ENCODE peak calls at places on chromosomes 7 and 10, in four cellular contexts. D is SK-N-SH, A is HCT116, J is A549. W is an unnamed sample.

GRCh38 chr10:97539523-97540200 is 32.9 kb upstream of the ANKRD2 start:
- DNase-seq in D (no peak), A (no peak), J (no peak), W (no peak)

GRCh38 chr10:69655124-69655867 is 25.2 kb downstream of the FAM241B start:
- DNase-seq in D (peak; percentile 49), A (no peak), J (no peak), W (no peak)

GRCh38 chr10:43871004-43871439 is 222.3 kb upstream of the ZNF32 start:
- DNase-seq in D (no peak), A (no peak), J (no peak), W (no peak)

GRCh38 chr10:86337121-86337601 is 29.4 kb downstream of the GRID1 start:
- DNase-seq in D (no peak), A (no peak), J (no peak), W (no peak)

GRCh38 chr10:100403734-100404133 is 56.7 kb downstream of the SCD start:
- DNase-seq in D (no peak), A (no peak), J (no peak), W (no peak)

GRCh38 chr7:42082144-42082543 is 154.9 kb downstream of the GLI3 start:
- DNase-seq in D (no peak), A (no peak), J (no peak), W (no peak)

GRCh38 chr7:101258243-101258731 is 13.4 kb upstream of the FIS1 start:
- DNase-seq in D (no peak), A (no peak), J (no peak), W (no peak)

GRCh38 chr7:117152213-117153007 is 170.4 kb downstream of the WNT2 start:
- DNase-seq in D (no peak), A (no peak), J (no peak), W (no peak)

GRCh38 chr10:74163313-74164068 is 12.5 kb downstream of the ADK start:
- DNase-seq in D (no peak), A (no peak), J (no peak), W (no peak)

GRCh38 chr7:23759556-23760391 is 49.8 kb downstream of the STK31 start:
- DNase-seq in D (no peak), A (peak; percentile 51), J (no peak), W (peak; percentile 66)

DNA sequence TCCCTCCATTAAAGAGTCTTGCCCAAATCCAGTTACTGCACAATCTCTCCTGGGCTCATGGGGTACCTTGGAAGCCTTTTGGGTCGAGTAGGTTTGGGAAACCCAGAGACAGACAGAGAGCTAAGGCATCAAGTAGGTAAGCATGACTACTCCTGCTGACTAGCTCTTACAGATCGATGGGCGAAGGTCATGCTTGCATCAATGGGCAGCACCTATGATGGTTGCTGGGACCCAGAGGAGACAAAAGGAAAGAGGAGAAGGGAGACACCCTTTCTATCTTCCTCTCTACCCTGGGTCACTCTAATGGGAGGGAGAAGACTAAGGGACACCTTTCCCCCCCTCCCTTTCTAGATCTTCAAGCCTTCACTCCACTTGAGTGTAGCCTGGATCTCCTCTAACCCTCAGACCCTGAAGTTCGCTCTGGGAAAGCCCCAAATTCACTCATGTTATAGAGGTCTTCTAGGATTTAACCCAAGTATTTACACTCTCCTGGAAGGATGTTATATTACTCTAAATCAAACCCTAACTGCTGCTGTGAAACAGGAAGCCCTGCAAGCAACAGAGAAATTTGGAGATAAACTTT is 31.6 kb upstream of the ZNF746 start:
- DNase-seq in D (no peak), A (peak; percentile 36), J (no peak), W (no peak)
- H3K9me3 ChIP-seq in D (peaks cover 22% of the 10 kb centered on the region), A (peaks cover 28% of the 10 kb centered on the region), J (peaks cover 34% of the 10 kb centered on the region), W (peaks cover 48% of the 10 kb centered on the region)

GRCh38 chr7:5631185-5631584 is 150.3 kb downstream of the RNF216 start:
- DNase-seq in D (no peak), A (no peak), J (no peak), W (no peak)

GRCh38 chr7:5629941-5630340 is 151.5 kb downstream of the RNF216 start:
- DNase-seq in D (peak; percentile 16), A (peak; percentile 7), J (no peak), W (no peak)

GRCh38 chr7:5631752-5632151 is 149.7 kb downstream of the RNF216 start:
- DNase-seq in D (no peak), A (no peak), J (no peak), W (no peak)

GRCh38 chr7:5627745-5628547 is 153.5 kb downstream of the RNF216 start:
- DNase-seq in D (peak; percentile 76), A (no peak), J (no peak), W (no peak)

GRCh38 chr7:5630670-5631069 is 150.8 kb downstream of the RNF216 start:
- DNase-seq in D (no peak), A (no peak), J (no peak), W (no peak)
- TF ChIP-seq REST in D (no peak), A (no peak), J (no peak), W (no peak)

DNA sequence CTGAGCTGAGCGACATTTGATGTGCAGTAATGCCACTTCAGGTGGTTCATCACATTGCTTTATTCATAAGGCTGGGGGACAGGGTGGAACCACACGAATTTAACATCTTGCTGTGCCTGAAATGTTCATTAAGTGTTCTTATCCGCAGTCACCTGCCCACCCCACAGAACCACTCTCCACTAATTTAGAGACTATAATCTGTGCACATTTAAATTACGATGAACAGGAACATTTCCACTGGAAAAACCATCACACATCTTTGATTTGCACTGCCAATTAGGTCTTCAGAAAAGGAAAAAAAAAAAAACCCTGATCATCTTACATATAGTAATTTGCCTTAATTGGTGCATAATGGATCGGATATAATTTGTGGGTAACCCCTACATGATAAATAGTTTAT is 2.3 kb downstream of the CDCA7L start:
- DNase-seq in D (no peak), A (no peak), J (no peak), W (no peak)
- H3K9me3 ChIP-seq in D (no peaks in the 10 kb centered on the region), A (no peaks in the 10 kb centered on the region), J (no peaks in the 10 kb centered on the region), W (no peaks in the 10 kb centered on the region)

DNA sequence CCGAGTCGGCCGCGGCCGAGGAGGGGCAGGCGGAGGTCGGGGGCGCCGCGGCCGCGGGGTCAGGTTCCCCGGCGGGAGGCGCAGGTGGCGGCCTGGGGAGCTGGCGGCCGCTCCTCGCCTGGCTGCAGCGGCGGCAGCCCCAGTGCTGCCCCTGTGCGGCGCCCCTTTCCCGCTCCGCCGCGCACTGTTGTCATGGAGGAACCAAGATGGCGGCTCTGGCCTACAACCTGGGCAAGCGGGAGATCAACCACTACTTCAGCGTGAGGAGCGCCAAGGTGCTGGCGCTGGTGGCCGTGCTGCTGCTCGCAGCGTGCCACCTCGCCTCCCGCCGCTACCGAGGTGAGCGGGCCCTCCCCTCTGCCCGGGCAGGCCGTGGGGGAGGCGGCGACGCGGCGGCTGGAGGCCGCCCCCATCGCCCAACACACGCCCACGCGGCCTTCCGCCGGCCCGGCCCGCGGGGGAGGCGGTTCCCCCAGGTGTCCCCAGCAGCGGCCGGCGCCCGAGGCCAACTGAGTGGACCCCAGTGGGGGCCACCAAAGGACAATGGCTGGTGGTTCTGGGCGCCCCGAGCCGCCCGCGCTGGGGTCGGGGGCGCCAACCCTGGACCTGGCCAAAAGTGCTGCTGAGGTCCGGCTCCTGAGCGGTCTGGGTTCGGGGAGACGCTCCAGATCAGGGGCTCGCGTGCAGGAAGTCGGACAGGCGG is 421 bp downstream of the CASD1 start:
- DNase-seq in D (peak; percentile 96), A (no peak), J (peak; percentile 74), W (no peak)
- TF ChIP-seq REST in D (no peak), A (no peak), J (no peak), W (no peak)

DNA sequence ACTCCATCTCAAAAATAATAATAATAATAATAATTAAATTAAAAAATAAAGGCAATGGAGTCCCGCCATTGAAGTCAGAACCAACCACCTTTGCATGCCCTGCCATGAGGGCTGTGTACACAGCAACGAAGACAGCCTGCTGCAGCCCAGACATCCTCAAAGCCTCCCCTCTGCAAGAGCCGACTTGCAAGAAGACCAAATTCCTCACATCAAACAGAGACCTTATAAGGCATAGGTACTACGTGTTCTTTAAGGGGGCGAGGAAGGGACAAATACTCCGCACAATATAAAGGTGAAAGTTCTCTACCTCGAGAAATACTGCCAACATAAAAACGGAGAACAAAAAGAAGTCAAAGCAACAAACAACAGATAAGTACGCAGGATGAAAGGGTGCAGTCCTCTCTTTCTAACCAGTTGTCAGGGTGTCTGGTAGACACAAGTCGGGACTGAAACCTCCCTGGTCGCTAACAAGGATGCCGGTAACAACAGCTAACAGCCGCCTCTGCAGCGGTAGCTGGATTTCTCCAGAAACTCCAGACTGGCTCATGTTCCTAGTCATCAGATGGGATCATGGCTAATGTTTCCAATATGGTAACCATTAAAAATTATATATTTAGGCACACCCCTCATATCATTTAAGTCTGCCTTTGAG is 23.6 kb downstream of the FGFR2 start:
- DNase-seq in D (no peak), A (no peak), J (no peak), W (no peak)
- H3K9me3 ChIP-seq in D (no peaks in the 10 kb centered on the region), A (no peaks in the 10 kb centered on the region), J (no peaks in the 10 kb centered on the region), W (no peaks in the 10 kb centered on the region)

GRCh38 chr7:123558506-123558874 is 872 bp upstream of the NDUFA5 start:
- DNase-seq in D (no peak), A (no peak), J (no peak), W (no peak)

GRCh38 chr7:123555484-123555883 is 2.1 kb downstream of the NDUFA5 start:
- DNase-seq in D (no peak), A (no peak), J (no peak), W (no peak)

GRCh38 chr7:123562121-123562520 is 4.5 kb upstream of the NDUFA5 start:
- DNase-seq in D (no peak), A (no peak), J (no peak), W (no peak)

GRCh38 chr7:123557016-123557630 is 495 bp downstream of the NDUFA5 start:
- DNase-seq in D (no peak), A (no peak), J (no peak), W (no peak)

GRCh38 chr7:123557631-123558505 is at the start of gene NDUFA5:
- DNase-seq in D (peak; percentile 87), A (peak; percentile 97), J (peak; percentile 88), W (peak; percentile 99)
- TF ChIP-seq REST in D (peak; percentile 56), A (no peak), J (no peak), W (peak; percentile 62)

GRCh38 chr10:35236739-35237138 is 99.6 kb upstream of the CCNY start:
- DNase-seq in D (no peak), A (no peak), J (peak; percentile 29), W (no peak)
- H3K9me3 ChIP-seq in D (no peaks in the 10 kb centered on the region), A (no peaks in the 10 kb centered on the region), J (no peaks in the 10 kb centered on the region), W (no peaks in the 10 kb centered on the region)

GRCh38 chr7:51263631-51264484 is 52.8 kb downstream of the COBL start:
- DNase-seq in D (no peak), A (peak; percentile 37), J (no peak), W (no peak)
- TF ChIP-seq REST in D (no peak), A (no peak), J (no peak), W (no peak)